ENCODE peak calls at places on chromosomes 2 and 18, in seven cellular contexts. Q is A549, H is ovary, S is sigmoid colon, C is GM12878, O is stomach, F is transverse colon. G is an unnamed sample.

GRCh38 chr2:208359632-208359986 is 47.0 kb upstream of the PTH2R start:
- DNase-seq in Q (no peak), H (no peak), S (no peak), C (no peak), O (no peak), F (no peak), G (no peak)

GRCh38 chr2:124112255-124112654 is 87.2 kb downstream of the CNTNAP5 start:
- DNase-seq in Q (no peak), H (no peak), S (no peak), C (no peak), O (no peak), F (no peak), G (no peak)

GRCh38 chr2:186827426-186827825 is 21.5 kb downstream of the ZSWIM2 start:
- DNase-seq in Q (no peak), H (no peak), S (no peak), C (no peak), O (no peak), F (no peak), G (no peak)

GRCh38 chr2:84801816-84802215 is 79.1 kb downstream of the TRABD2A start:
- DNase-seq in Q (no peak), H (no peak), S (no peak), C (no peak), O (no peak), F (no peak), G (no peak)

GRCh38 chr2:65530547-65531320 is 98.3 kb upstream of the SPRED2 start:
- DNase-seq in Q (no peak), H (no peak), S (no peak), C (no peak), O (no peak), F (no peak), G (no peak)

GRCh38 chr2:120661551-120661950 is 74.1 kb upstream of the GLI2 start:
- DNase-seq in Q (no peak), H (peak), S (peak), C (no peak), O (peak), F (no peak), G (peak)

GRCh38 chr2:172976076-172976579 is 99.5 kb upstream of the MAP3K20 start:
- DNase-seq in Q (no peak), H (no peak), S (no peak), C (no peak), O (no peak), F (no peak), G (no peak)

GRCh38 chr2:239027431-239028252 is 179.8 kb downstream of the TWIST2 start:
- DNase-seq in Q (no peak), H (peak), S (peak), C (no peak), O (no peak), F (no peak), G (no peak)

GRCh38 chr2:102060047-102060446 is 68.3 kb downstream of the IL1R2 start:
- DNase-seq in Q (no peak), H (no peak), S (no peak), C (no peak), O (no peak), F (no peak), G (no peak)

GRCh38 chr2:64794426-64794995 is 140.8 kb upstream of the SERTAD2 start:
- DNase-seq in Q (no peak), H (no peak), S (no peak), C (no peak), O (no peak), F (no peak), G (no peak)

GRCh38 chr18:49031511-49032188 is 80.9 kb upstream of the SMAD7 start:
- DNase-seq in Q (no peak), H (peak), S (peak), C (no peak), O (peak), F (no peak), G (no peak)

GRCh38 chr2:127913808-127914457 is 28.2 kb upstream of the AMMECR1L start:
- DNase-seq in Q (peak), H (no peak), S (no peak), C (no peak), O (no peak), F (peak), G (no peak)

GRCh38 chr18:7576685-7577084 is 9.6 kb downstream of the PTPRM start:
- DNase-seq in Q (no peak), H (no peak), S (no peak), C (no peak), O (no peak), F (no peak), G (no peak)

GRCh38 chr2:105626391-105626990 is 118.2 kb upstream of the NCK2 start:
- DNase-seq in Q (no peak), H (no peak), S (no peak), C (no peak), O (no peak), F (no peak), G (no peak)

GRCh38 chr2:67792796-67793195 is 270.0 kb downstream of the C1D start:
- DNase-seq in Q (no peak), H (no peak), S (no peak), C (no peak), O (no peak), F (no peak), G (no peak)

GRCh38 chr18:32730620-32731021 is 42.2 kb downstream of the KLHL14 start:
- DNase-seq in Q (no peak), H (no peak), S (no peak), C (peak), O (no peak), F (no peak), G (no peak)

GRCh38 chr18:31555971-31556747 is 35.5 kb upstream of the TTR start:
- DNase-seq in Q (peak), H (no peak), S (no peak), C (peak), O (no peak), F (peak), G (no peak)

GRCh38 chr2:113076917-113077669 is 9.3 kb downstream of the IL1F10 start:
- DNase-seq in Q (no peak), H (no peak), S (no peak), C (no peak), O (no peak), F (no peak), G (no peak)

GRCh38 chr2:26696352-26696816 is 3.9 kb downstream of the KCNK3 start:
- DNase-seq in Q (peak), H (no peak), S (no peak), C (no peak), O (peak), F (no peak), G (no peak)

GRCh38 chr2:97911210-97911921 is 84.4 kb downstream of the TMEM131 start:
- DNase-seq in Q (no peak), H (no peak), S (no peak), C (peak), O (no peak), F (no peak), G (no peak)

GRCh38 chr2:205568620-205569019 is 113.7 kb upstream of the NRP2 start:
- DNase-seq in Q (no peak), H (no peak), S (no peak), C (no peak), O (no peak), F (no peak), G (no peak)

GRCh38 chr18:49728542-49728941 is 84.8 kb downstream of the ACAA2 start:
- DNase-seq in Q (peak), H (peak), S (no peak), C (no peak), O (peak), F (peak), G (no peak)

GRCh38 chr2:55155764-55156221 is 76.3 kb downstream of the CLHC1 start:
- DNase-seq in Q (no peak), H (no peak), S (no peak), C (no peak), O (no peak), F (no peak), G (no peak)

GRCh38 chr2:62934501-62934900 is 116.1 kb upstream of the OTX1 start:
- DNase-seq in Q (no peak), H (no peak), S (no peak), C (no peak), O (no peak), F (no peak), G (no peak)

GRCh38 chr2:166373951-166374350 is 1.8 kb downstream of the SCN9A start:
- DNase-seq in Q (peak), H (no peak), S (no peak), C (no peak), O (no peak), F (peak), G (no peak)

GRCh38 chr2:150695441-150696135 is 208.1 kb upstream of the RND3 start:
- DNase-seq in Q (no peak), H (no peak), S (no peak), C (no peak), O (no peak), F (no peak), G (no peak)

GRCh38 chr2:65298089-65298488 is 70.5 kb downstream of the ACTR2 start:
- DNase-seq in Q (no peak), H (no peak), S (no peak), C (no peak), O (no peak), F (no peak), G (no peak)

GRCh38 chr2:47024046-47024445 is 108.4 kb upstream of the MCFD2 start:
- DNase-seq in Q (no peak), H (no peak), S (no peak), C (no peak), O (no peak), F (no peak), G (no peak)

GRCh38 chr18:44801796-44802195 is 121.1 kb downstream of the SETBP1 start:
- DNase-seq in Q (no peak), H (no peak), S (no peak), C (no peak), O (no peak), F (no peak), G (no peak)

GRCh38 chr2:235685024-235685721 is 191.3 kb downstream of the AGAP1 start:
- DNase-seq in Q (no peak), H (no peak), S (no peak), C (no peak), O (no peak), F (no peak), G (no peak)

GRCh38 chr2:201807452-201807980 is 1.2 kb downstream of the CDK15 start:
- DNase-seq in Q (no peak), H (peak), S (peak), C (no peak), O (no peak), F (no peak), G (peak)

GRCh38 chr2:64784168-64785061 is 130.7 kb upstream of the SERTAD2 start:
- DNase-seq in Q (no peak), H (no peak), S (no peak), C (no peak), O (peak), F (peak), G (no peak)

GRCh38 chr2:239236808-239237205 is 164.0 kb downstream of the HDAC4 start:
- DNase-seq in Q (no peak), H (no peak), S (no peak), C (no peak), O (no peak), F (no peak), G (no peak)

GRCh38 chr2:28635251-28635650 is 116.4 kb upstream of the PPP1CB start:
- DNase-seq in Q (no peak), H (peak), S (peak), C (no peak), O (peak), F (no peak), G (peak)

GRCh38 chr2:118974103-118974911 is 32.3 kb downstream of the MARCO start:
- DNase-seq in Q (peak), H (no peak), S (no peak), C (no peak), O (no peak), F (no peak), G (no peak)

GRCh38 chr18:76874643-76875389 is 52.5 kb downstream of the ZNF236 start:
- DNase-seq in Q (no peak), H (no peak), S (no peak), C (no peak), O (no peak), F (no peak), G (no peak)

GRCh38 chr2:73961823-73962615 is 22.7 kb upstream of the TET3 start:
- DNase-seq in Q (no peak), H (no peak), S (no peak), C (no peak), O (no peak), F (no peak), G (no peak)

GRCh38 chr2:171154348-171154747 is 6.3 kb downstream of the TLK1 start:
- DNase-seq in Q (no peak), H (no peak), S (no peak), C (no peak), O (no peak), F (no peak), G (no peak)

GRCh38 chr2:120983344-120983743 is 247.7 kb downstream of the GLI2 start:
- DNase-seq in Q (no peak), H (no peak), S (peak), C (no peak), O (no peak), F (no peak), G (no peak)

DNA sequence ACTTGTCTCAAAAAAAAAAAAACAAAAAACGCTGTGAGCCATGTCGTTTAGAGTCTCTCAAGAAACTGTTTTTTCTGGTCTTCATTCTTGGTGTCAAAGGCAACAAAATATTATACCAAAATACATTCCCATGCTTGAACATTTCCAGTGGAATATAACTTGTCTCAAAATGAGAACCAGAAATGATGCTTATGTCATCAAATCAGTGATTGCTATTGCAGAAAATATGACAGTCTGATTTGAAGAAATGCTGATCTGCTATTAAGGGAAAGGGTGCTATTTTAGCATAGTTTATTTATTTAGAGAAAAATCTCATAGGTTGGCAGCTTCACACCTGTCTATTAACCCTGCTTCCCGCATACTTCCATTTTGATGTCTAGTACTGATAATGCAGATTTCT is 82.4 kb upstream of the ACSL3 start:
- DNase-seq in Q (no peak), H (no peak), S (no peak), C (no peak), O (no peak), F (no peak), G (no peak)
- TF ChIP-seq EP300 in Q (no peak), H (no peak), S (no peak), C (no peak), O (no peak), F (no peak), G (no peak)

GRCh38 chr2:21972580-21972979 is 848.8 kb downstream of the TDRD15 start:
- DNase-seq in Q (no peak), H (no peak), S (no peak), C (no peak), O (no peak), F (no peak), G (no peak)
- TF ChIP-seq EP300 in Q (no peak), H (no peak), S (no peak), C (no peak), O (no peak), F (no peak), G (no peak)

GRCh38 chr2:16112972-16113560 is 172.7 kb downstream of the MYCN start:
- DNase-seq in Q (no peak), H (no peak), S (no peak), C (no peak), O (no peak), F (no peak), G (no peak)
- TF ChIP-seq EP300 in Q (no peak), H (no peak), S (no peak), C (no peak), O (no peak), F (no peak), G (no peak)

GRCh38 chr2:69643602-69644505 is at the start of gene AAK1:
- DNase-seq in Q (peak), H (peak), S (peak), C (peak), O (peak), F (peak), G (peak)
- TF ChIP-seq EP300 in Q (no peak), H (no peak), S (no peak), C (no peak), O (no peak), F (no peak), G (peak)